ENCODE peak calls at places on chromosomes 16 and 17, in four cellular contexts. Q is choroid plexus epithelial cell, N is AG04450, S is mammary epithelial cell. A is an unnamed sample.

GRCh38 chr17:43579570-43580140 is 33.5 kb upstream of the ETV4 start:
- DNase-seq in N (peak), Q (peak), S (peak), A (peak)

GRCh38 chr16:47037396-47037745 is 63.9 kb upstream of the DNAJA2 start:
- DNase-seq in Q (no peak), S (no peak), N (no peak), A (no peak)

GRCh38 chr16:68642436-68643064 is 2.6 kb upstream of the CDH3 start:
- DNase-seq in N (no peak), Q (peak), S (peak), A (no peak)

GRCh38 chr16:19645557-19645981 is 72.5 kb downstream of the KNOP1 start:
- DNase-seq in S (no peak), N (no peak), Q (peak), A (no peak)

GRCh38 chr17:36183001-36183810 is 6.8 kb upstream of the TBC1D3B start:
- DNase-seq in Q (peak), N (peak), S (peak), A (peak)

GRCh38 chr16:57906385-57907316 is 64.3 kb downstream of the CNGB1 start:
- DNase-seq in Q (no peak), S (no peak), N (no peak), A (no peak)

GRCh38 chr17:41836550-41837196 is 641 bp upstream of the NT5C3B start:
- DNase-seq in Q (no peak), S (no peak), N (no peak), A (no peak)

GRCh38 chr16:77531741-77532140 is 96.9 kb upstream of the ADAMTS18 start:
- DNase-seq in S (peak), Q (peak), N (no peak), A (peak)

GRCh38 chr17:57927048-57927723 is 28.0 kb downstream of the CUEDC1 start:
- DNase-seq in Q (peak), S (peak), N (no peak), A (peak)

GRCh38 chr17:77140878-77141767 is at the start of gene SEC14L1:
- DNase-seq in N (no peak), S (peak), Q (peak), A (peak)

GRCh38 chr16:56669005-56669839 is at the start of gene MT1H:
- DNase-seq in Q (no peak), N (no peak), S (no peak), A (no peak)

GRCh38 chr16:53080345-53081031 is 25.7 kb downstream of the CHD9 start:
- DNase-seq in N (peak), S (peak), Q (peak), A (peak)

DNA sequence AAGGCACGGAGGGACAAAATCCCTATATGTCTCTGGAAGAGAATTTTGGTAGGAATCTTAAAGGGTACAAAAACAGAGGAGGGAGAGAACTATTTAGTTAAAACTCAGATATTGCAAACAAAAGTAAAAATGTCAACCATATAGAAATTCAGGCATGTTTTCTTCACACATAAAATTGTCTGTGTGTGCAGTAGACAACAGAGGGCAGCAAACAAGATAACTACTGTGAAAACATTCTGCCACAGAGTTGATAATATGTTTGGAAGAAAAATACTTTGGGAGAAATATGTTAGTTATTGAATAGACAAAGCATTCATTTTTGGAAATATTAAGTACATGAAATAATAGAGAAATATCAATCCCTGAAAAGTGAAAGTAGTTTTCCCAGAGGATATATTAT is 56.2 kb downstream of the SNX11 start:
- DNase-seq in N (no peak), S (no peak), Q (peak), A (no peak)
- TF ChIP-seq CTCF in N (no peak), S (no peak), Q (peak), A (peak)

GRCh38 chr16:23072084-23072599 is 77.1 kb downstream of the USP31 start:
- DNase-seq in S (peak), N (peak), Q (peak), A (peak)
- TF ChIP-seq CTCF in S (no peak), N (no peak), Q (no peak), A (no peak)

DNA sequence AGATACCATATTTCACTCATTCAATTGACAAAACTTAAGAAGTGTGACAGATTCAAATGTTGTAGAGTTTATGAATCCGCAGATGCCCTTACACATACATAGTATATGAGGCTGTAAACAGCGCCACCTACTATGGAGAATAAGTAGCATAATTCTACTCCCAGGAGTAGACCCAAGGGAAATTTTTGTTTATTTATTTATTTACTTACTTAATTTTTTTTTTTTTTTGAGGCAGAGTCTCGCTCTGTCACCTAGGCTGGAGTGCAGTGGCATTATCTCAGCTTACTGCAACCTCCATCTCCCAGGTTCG is 35.5 kb downstream of the GAN start:
- DNase-seq in Q (peak), S (no peak), N (no peak), A (peak)
- TF ChIP-seq CTCF in Q (peak), S (peak), N (no peak), A (no peak)

GRCh38 chr17:4893721-4894560 is 5.4 kb upstream of the C17orf107 start:
- DNase-seq in Q (no peak), S (no peak), N (no peak), A (no peak)
- TF ChIP-seq CTCF in Q (no peak), S (no peak), N (no peak), A (no peak)